ENCODE peak calls at places on chromosome 3, in six cellular contexts. One of them, this sample, is unnamed.

GRCh38 chr3:88882121-88882520 is 225.3 kb upstream of the EPHA3 start:
- DNase-seq in stomach: no peak
- DNase-seq in caudate nucleus: no peak
- DNase-seq in tibial artery: no peak
- DNase-seq in colonic mucosa: no peak
- DNase-seq in testis: no peak
- DNase-seq in this sample: no peak

GRCh38 chr3:22399566-22399965 is 648.6 kb upstream of the ZNF385D start:
- DNase-seq in stomach: no peak
- DNase-seq in caudate nucleus: no peak
- DNase-seq in tibial artery: no peak
- DNase-seq in colonic mucosa: no peak
- DNase-seq in testis: no peak
- DNase-seq in this sample: no peak

GRCh38 chr3:49238274-49239127 is 38.5 kb downstream of the C3orf62 start:
- DNase-seq in stomach: peak; percentile 25
- DNase-seq in caudate nucleus: no peak
- DNase-seq in tibial artery: peak; percentile 78
- DNase-seq in colonic mucosa: peak; percentile 29
- DNase-seq in testis: peak; percentile 83
- DNase-seq in this sample: no peak

GRCh38 chr3:187922704-187923393 is 177.6 kb upstream of the BCL6 start:
- DNase-seq in stomach: no peak
- DNase-seq in caudate nucleus: no peak
- DNase-seq in tibial artery: no peak
- DNase-seq in colonic mucosa: no peak
- DNase-seq in testis: no peak
- DNase-seq in this sample: no peak

GRCh38 chr3:98521897-98522537 is 685 bp downstream of the CLDND1 start:
- DNase-seq in stomach: peak; percentile 54
- DNase-seq in caudate nucleus: no peak
- DNase-seq in tibial artery: peak; percentile 39
- DNase-seq in colonic mucosa: peak; percentile 62
- DNase-seq in testis: peak; percentile 64
- DNase-seq in this sample: peak; percentile 19

GRCh38 chr3:127547761-127548605 is 42.5 kb downstream of the TPRA1 start:
- DNase-seq in stomach: peak; percentile 86
- DNase-seq in caudate nucleus: peak; percentile 77
- DNase-seq in tibial artery: peak; percentile 74
- DNase-seq in colonic mucosa: peak; percentile 82
- DNase-seq in testis: peak; percentile 83
- DNase-seq in this sample: peak; percentile 89

GRCh38 chr3:53347261-53348064 is at the start of gene DCP1A:
- DNase-seq in stomach: peak; percentile 96
- DNase-seq in caudate nucleus: peak; percentile 96
- DNase-seq in tibial artery: peak; percentile 97
- DNase-seq in colonic mucosa: peak; percentile 97
- DNase-seq in testis: peak; percentile 96
- DNase-seq in this sample: peak; percentile 96

GRCh38 chr3:62942761-62943160 is 67.5 kb upstream of the CADPS start:
- DNase-seq in stomach: no peak
- DNase-seq in caudate nucleus: no peak
- DNase-seq in tibial artery: no peak
- DNase-seq in colonic mucosa: no peak
- DNase-seq in testis: no peak
- DNase-seq in this sample: no peak

GRCh38 chr3:73540969-73541740 is 83.6 kb downstream of the PDZRN3 start:
- DNase-seq in stomach: no peak
- DNase-seq in caudate nucleus: no peak
- DNase-seq in tibial artery: no peak
- DNase-seq in colonic mucosa: no peak
- DNase-seq in testis: no peak
- DNase-seq in this sample: no peak

GRCh38 chr3:134606033-134607025 is 44.5 kb downstream of the KY start:
- DNase-seq in stomach: no peak
- DNase-seq in caudate nucleus: no peak
- DNase-seq in tibial artery: no peak
- DNase-seq in colonic mucosa: peak; percentile 19
- DNase-seq in testis: no peak
- DNase-seq in this sample: no peak

GRCh38 chr3:35393916-35394315 is 245.4 kb upstream of the ARPP21 start:
- DNase-seq in stomach: no peak
- DNase-seq in caudate nucleus: no peak
- DNase-seq in tibial artery: no peak
- DNase-seq in colonic mucosa: no peak
- DNase-seq in testis: no peak
- DNase-seq in this sample: no peak

GRCh38 chr3:143084856-143085731 is 34.5 kb upstream of the CHST2 start:
- DNase-seq in stomach: no peak
- DNase-seq in caudate nucleus: no peak
- DNase-seq in tibial artery: no peak
- DNase-seq in colonic mucosa: no peak
- DNase-seq in testis: no peak
- DNase-seq in this sample: no peak

GRCh38 chr3:161913786-161914389 is 417.3 kb downstream of the OTOL1 start:
- DNase-seq in stomach: no peak
- DNase-seq in caudate nucleus: no peak
- DNase-seq in tibial artery: no peak
- DNase-seq in colonic mucosa: no peak
- DNase-seq in testis: no peak
- DNase-seq in this sample: no peak

GRCh38 chr3:166190360-166190759 is 353.1 kb upstream of the BCHE start:
- DNase-seq in stomach: no peak
- DNase-seq in caudate nucleus: no peak
- DNase-seq in tibial artery: no peak
- DNase-seq in colonic mucosa: no peak
- DNase-seq in testis: no peak
- DNase-seq in this sample: no peak

GRCh38 chr3:143287403-143287802 is 167.8 kb downstream of the CHST2 start:
- DNase-seq in stomach: no peak
- DNase-seq in caudate nucleus: no peak
- DNase-seq in tibial artery: no peak
- DNase-seq in colonic mucosa: no peak
- DNase-seq in testis: no peak
- DNase-seq in this sample: no peak

GRCh38 chr3:5568451-5568850 is 380.9 kb downstream of the EDEM1 start:
- DNase-seq in stomach: no peak
- DNase-seq in caudate nucleus: no peak
- DNase-seq in tibial artery: no peak
- DNase-seq in colonic mucosa: peak; percentile 52
- DNase-seq in testis: no peak
- DNase-seq in this sample: no peak

GRCh38 chr3:165854696-165855095 is 17.5 kb upstream of the BCHE start:
- DNase-seq in stomach: no peak
- DNase-seq in caudate nucleus: no peak
- DNase-seq in tibial artery: no peak
- DNase-seq in colonic mucosa: no peak
- DNase-seq in testis: no peak
- DNase-seq in this sample: no peak

GRCh38 chr3:113663324-113663750 is 33.1 kb downstream of the USF3 start:
- DNase-seq in stomach: no peak
- DNase-seq in caudate nucleus: no peak
- DNase-seq in tibial artery: no peak
- DNase-seq in colonic mucosa: peak; percentile 27
- DNase-seq in testis: no peak
- DNase-seq in this sample: no peak

GRCh38 chr3:131914090-131914691 is 120.6 kb downstream of the CPNE4 start:
- DNase-seq in stomach: no peak
- DNase-seq in caudate nucleus: no peak
- DNase-seq in tibial artery: no peak
- DNase-seq in colonic mucosa: no peak
- DNase-seq in testis: no peak
- DNase-seq in this sample: no peak

GRCh38 chr3:73029321-73029796 is 32.1 kb upstream of the EBLN2 start:
- DNase-seq in stomach: no peak
- DNase-seq in caudate nucleus: no peak
- DNase-seq in tibial artery: no peak
- DNase-seq in colonic mucosa: no peak
- DNase-seq in testis: no peak
- DNase-seq in this sample: no peak

GRCh38 chr3:10495003-10495402 is 10.4 kb downstream of the ATP2B2 start:
- DNase-seq in stomach: peak; percentile 51
- DNase-seq in caudate nucleus: no peak
- DNase-seq in tibial artery: no peak
- DNase-seq in colonic mucosa: peak; percentile 21
- DNase-seq in testis: peak; percentile 38
- DNase-seq in this sample: peak; percentile 23

GRCh38 chr3:108298056-108298455 is 1.7 kb downstream of the HHLA2 start:
- DNase-seq in stomach: no peak
- DNase-seq in caudate nucleus: no peak
- DNase-seq in tibial artery: no peak
- DNase-seq in colonic mucosa: no peak
- DNase-seq in testis: no peak
- DNase-seq in this sample: no peak

GRCh38 chr3:108296239-108296638 is at the start of gene HHLA2:
- DNase-seq in stomach: no peak
- DNase-seq in caudate nucleus: no peak
- DNase-seq in tibial artery: no peak
- DNase-seq in colonic mucosa: peak; percentile 56
- DNase-seq in testis: no peak
- DNase-seq in this sample: no peak

GRCh38 chr3:108300103-108300849 is 3.9 kb downstream of the HHLA2 start:
- DNase-seq in stomach: no peak
- DNase-seq in caudate nucleus: no peak
- DNase-seq in tibial artery: no peak
- DNase-seq in colonic mucosa: no peak
- DNase-seq in testis: no peak
- DNase-seq in this sample: no peak

GRCh38 chr3:108293858-108294257 is 2.5 kb upstream of the HHLA2 start:
- DNase-seq in stomach: no peak
- DNase-seq in caudate nucleus: no peak
- DNase-seq in tibial artery: no peak
- DNase-seq in colonic mucosa: no peak
- DNase-seq in testis: no peak
- DNase-seq in this sample: no peak

DNA sequence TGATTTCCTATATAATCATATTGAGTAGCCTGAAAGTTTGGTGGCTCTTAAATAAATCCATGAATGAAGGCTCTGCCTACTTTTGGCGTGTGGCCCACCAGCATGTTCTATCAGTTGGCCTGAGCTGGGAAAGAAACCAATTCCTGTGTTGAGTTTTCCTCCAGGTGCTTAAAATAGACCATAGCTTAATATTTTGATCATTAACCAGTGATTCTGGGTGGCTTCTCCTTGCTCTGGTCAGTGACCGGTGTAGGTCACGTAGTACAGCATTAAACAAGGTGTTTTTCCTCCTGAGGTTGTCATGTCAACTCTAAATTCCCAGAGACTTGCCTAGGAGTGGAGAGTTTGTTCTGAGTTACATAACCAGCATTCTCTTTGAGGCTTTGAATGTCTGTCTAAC is 1.3 kb downstream of the HHLA2 start:
- DNase-seq in stomach: peak; percentile 79
- DNase-seq in caudate nucleus: no peak
- DNase-seq in tibial artery: no peak
- DNase-seq in colonic mucosa: no peak
- DNase-seq in testis: peak; percentile 40
- DNase-seq in this sample: no peak
- H3K27ac ChIP-seq in stomach: no peak overlapping the region
- H3K27ac ChIP-seq in caudate nucleus: no peak overlapping the region
- H3K27ac ChIP-seq in tibial artery: no peak overlapping the region
- H3K27ac ChIP-seq in colonic mucosa: peak overlapping the region; percentile 67
- H3K27ac ChIP-seq in testis: no peak overlapping the region
- H3K27ac ChIP-seq in this sample: no peak overlapping the region

GRCh38 chr3:189937302-189938255 is 183.1 kb downstream of the P3H2 start:
- DNase-seq in stomach: peak; percentile 47
- DNase-seq in caudate nucleus: no peak
- DNase-seq in tibial artery: no peak
- DNase-seq in colonic mucosa: no peak
- DNase-seq in testis: no peak
- DNase-seq in this sample: no peak

GRCh38 chr3:189941125-189941524 is 179.6 kb downstream of the P3H2 start:
- DNase-seq in stomach: peak; percentile 63
- DNase-seq in caudate nucleus: no peak
- DNase-seq in tibial artery: no peak
- DNase-seq in colonic mucosa: peak; percentile 30
- DNase-seq in testis: no peak
- DNase-seq in this sample: no peak

GRCh38 chr3:189944285-189945145 is 176.2 kb downstream of the P3H2 start:
- DNase-seq in stomach: peak; percentile 74
- DNase-seq in caudate nucleus: no peak
- DNase-seq in tibial artery: no peak
- DNase-seq in colonic mucosa: peak; percentile 79
- DNase-seq in testis: no peak
- DNase-seq in this sample: no peak

GRCh38 chr3:189942948-189943347 is 177.7 kb downstream of the P3H2 start:
- DNase-seq in stomach: no peak
- DNase-seq in caudate nucleus: no peak
- DNase-seq in tibial artery: no peak
- DNase-seq in colonic mucosa: no peak
- DNase-seq in testis: no peak
- DNase-seq in this sample: no peak

DNA sequence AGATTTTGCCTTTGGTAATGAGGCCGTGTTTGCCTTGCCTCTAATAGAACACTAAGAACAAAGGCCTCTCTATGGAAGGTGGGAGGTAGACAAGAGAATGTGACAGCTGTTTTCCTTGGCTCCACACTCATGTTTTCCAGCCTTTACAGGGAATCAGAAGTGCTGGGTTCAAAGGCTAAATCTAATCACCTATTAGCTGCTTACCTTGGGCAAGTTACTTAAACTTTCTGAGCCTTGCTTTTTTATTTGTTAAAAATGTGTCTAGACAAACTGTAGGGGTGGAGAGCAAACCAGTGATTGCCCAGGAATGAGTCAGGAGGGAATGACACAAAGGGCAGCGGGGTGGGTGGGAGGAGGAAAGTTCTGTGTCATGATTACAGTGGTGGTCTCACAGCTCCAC is 179.0 kb downstream of the P3H2 start:
- DNase-seq in stomach: peak; percentile 37
- DNase-seq in caudate nucleus: no peak
- DNase-seq in tibial artery: no peak
- DNase-seq in colonic mucosa: no peak
- DNase-seq in testis: no peak
- DNase-seq in this sample: no peak
- H3K27ac ChIP-seq in stomach: peak overlapping the region; percentile 67
- H3K27ac ChIP-seq in caudate nucleus: no peak overlapping the region
- H3K27ac ChIP-seq in tibial artery: no peak overlapping the region
- H3K27ac ChIP-seq in colonic mucosa: peak overlapping the region; percentile 19
- H3K27ac ChIP-seq in testis: no peak overlapping the region
- H3K27ac ChIP-seq in this sample: no peak overlapping the region

DNA sequence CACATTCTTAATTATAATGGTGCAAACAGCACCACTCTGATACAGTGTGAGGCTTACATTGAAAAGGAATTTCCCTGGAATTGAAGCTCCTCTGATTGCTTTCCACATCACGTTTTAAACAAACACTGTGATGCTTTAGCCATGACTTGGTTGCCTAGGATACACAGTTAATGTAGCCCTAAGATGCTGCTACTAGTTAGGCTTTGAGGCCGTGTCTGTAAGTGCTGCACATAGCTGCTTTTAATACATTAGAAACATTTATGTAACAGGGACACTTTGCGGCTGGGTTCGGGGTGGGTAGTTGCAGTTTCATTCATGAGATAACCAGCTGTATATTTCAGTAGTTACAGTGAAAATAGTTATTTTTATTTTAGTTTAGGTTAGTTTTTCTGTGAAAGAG is 334.7 kb downstream of the NLGN1 start:
- DNase-seq in stomach: no peak
- DNase-seq in caudate nucleus: peak; percentile 3
- DNase-seq in tibial artery: no peak
- DNase-seq in colonic mucosa: no peak
- DNase-seq in testis: no peak
- DNase-seq in this sample: no peak
- H3K27ac ChIP-seq in stomach: no peak overlapping the region
- H3K27ac ChIP-seq in caudate nucleus: peak overlapping the region; percentile 14
- H3K27ac ChIP-seq in tibial artery: no peak overlapping the region
- H3K27ac ChIP-seq in colonic mucosa: no peak overlapping the region
- H3K27ac ChIP-seq in testis: no peak overlapping the region
- H3K27ac ChIP-seq in this sample: no peak overlapping the region

GRCh38 chr3:27392950-27393679 is 23.9 kb upstream of the NEK10 start:
- DNase-seq in stomach: no peak
- DNase-seq in caudate nucleus: no peak
- DNase-seq in tibial artery: no peak
- DNase-seq in colonic mucosa: no peak
- DNase-seq in testis: no peak
- DNase-seq in this sample: no peak
- H3K27ac ChIP-seq in stomach: no peak overlapping the region
- H3K27ac ChIP-seq in caudate nucleus: no peak overlapping the region
- H3K27ac ChIP-seq in tibial artery: no peak overlapping the region
- H3K27ac ChIP-seq in colonic mucosa: no peak overlapping the region
- H3K27ac ChIP-seq in testis: no peak overlapping the region
- H3K27ac ChIP-seq in this sample: no peak overlapping the region

This sample was measured in WERI-Rb-1.